ENCODE peak calls at places on chromosomes 7 and 10, in eight cellular contexts. One of them, this sample, is unnamed. For H3K27me3, the result is how much of the 10 kb centered on the place peaks cover.

GRCh38 chr7:36147361-36147760 is 5.7 kb upstream of the EEPD1 start:
- DNase-seq in psoas muscle: no peak
- DNase-seq in transverse colon: no peak
- DNase-seq in HepG2: no peak
- DNase-seq in HCT116: no peak
- DNase-seq in uterus: no peak
- DNase-seq in tibial nerve: no peak
- DNase-seq in aorta: no peak
- DNase-seq in this sample: no peak

GRCh38 chr10:97384156-97384555 is 17.0 kb downstream of the RRP12 start:
- DNase-seq in transverse colon: no peak
- DNase-seq in HCT116: no peak
- DNase-seq in aorta: no peak
- DNase-seq in HepG2: no peak
- DNase-seq in tibial nerve: no peak
- DNase-seq in uterus: no peak
- DNase-seq in psoas muscle: no peak
- DNase-seq in this sample: no peak

GRCh38 chr10:7408494-7409044 is 2.3 kb downstream of the SFMBT2 start:
- DNase-seq in transverse colon: peak
- DNase-seq in HCT116: no peak
- DNase-seq in HepG2: no peak
- DNase-seq in uterus: peak
- DNase-seq in psoas muscle: peak
- DNase-seq in tibial nerve: no peak
- DNase-seq in aorta: peak
- DNase-seq in this sample: peak

GRCh38 chr10:15591937-15592336 is 127.8 kb downstream of the ITGA8 start:
- DNase-seq in HCT116: no peak
- DNase-seq in HepG2: no peak
- DNase-seq in psoas muscle: no peak
- DNase-seq in uterus: no peak
- DNase-seq in tibial nerve: no peak
- DNase-seq in transverse colon: no peak
- DNase-seq in aorta: no peak
- DNase-seq in this sample: no peak

GRCh38 chr10:1217661-1218060 is 161.5 kb downstream of the WDR37 start:
- DNase-seq in HepG2: no peak
- DNase-seq in HCT116: no peak
- DNase-seq in psoas muscle: no peak
- DNase-seq in transverse colon: no peak
- DNase-seq in tibial nerve: no peak
- DNase-seq in aorta: no peak
- DNase-seq in uterus: no peak
- DNase-seq in this sample: no peak

GRCh38 chr7:43584200-43584586 is 1.3 kb downstream of the STK17A start:
- DNase-seq in uterus: no peak
- DNase-seq in psoas muscle: peak
- DNase-seq in aorta: no peak
- DNase-seq in tibial nerve: no peak
- DNase-seq in HCT116: no peak
- DNase-seq in transverse colon: peak
- DNase-seq in HepG2: peak
- DNase-seq in this sample: peak

GRCh38 chr10:124225468-124226270 is 132.3 kb upstream of the CHST15 start:
- DNase-seq in HCT116: no peak
- DNase-seq in tibial nerve: no peak
- DNase-seq in HepG2: no peak
- DNase-seq in psoas muscle: no peak
- DNase-seq in uterus: no peak
- DNase-seq in transverse colon: no peak
- DNase-seq in aorta: peak
- DNase-seq in this sample: no peak

GRCh38 chr7:105653441-105654005 is 72.2 kb upstream of the EFCAB10 start:
- DNase-seq in aorta: no peak
- DNase-seq in transverse colon: no peak
- DNase-seq in uterus: no peak
- DNase-seq in HepG2: peak
- DNase-seq in tibial nerve: no peak
- DNase-seq in psoas muscle: no peak
- DNase-seq in HCT116: no peak
- DNase-seq in this sample: no peak

GRCh38 chr7:538764-539685 is 19.4 kb upstream of the PDGFA start:
- DNase-seq in aorta: no peak
- DNase-seq in uterus: no peak
- DNase-seq in psoas muscle: no peak
- DNase-seq in HCT116: no peak
- DNase-seq in tibial nerve: no peak
- DNase-seq in transverse colon: peak
- DNase-seq in HepG2: peak
- DNase-seq in this sample: no peak

GRCh38 chr7:129574487-129574886 is 37.0 kb upstream of the NRF1 start:
- DNase-seq in transverse colon: no peak
- DNase-seq in HepG2: no peak
- DNase-seq in aorta: no peak
- DNase-seq in psoas muscle: peak
- DNase-seq in HCT116: no peak
- DNase-seq in tibial nerve: no peak
- DNase-seq in uterus: no peak
- DNase-seq in this sample: no peak

GRCh38 chr10:15254808-15255655 is 86.5 kb upstream of the NMT2 start:
- DNase-seq in HCT116: no peak
- DNase-seq in uterus: no peak
- DNase-seq in aorta: no peak
- DNase-seq in transverse colon: no peak
- DNase-seq in psoas muscle: no peak
- DNase-seq in tibial nerve: peak
- DNase-seq in HepG2: no peak
- DNase-seq in this sample: peak

GRCh38 chr10:69791812-69792211 is 9.9 kb upstream of the COL13A1 start:
- DNase-seq in psoas muscle: no peak
- DNase-seq in uterus: no peak
- DNase-seq in aorta: no peak
- DNase-seq in HCT116: no peak
- DNase-seq in transverse colon: no peak
- DNase-seq in tibial nerve: no peak
- DNase-seq in HepG2: no peak
- DNase-seq in this sample: no peak

GRCh38 chr7:17774248-17774647 is 166.0 kb downstream of the SNX13 start:
- DNase-seq in transverse colon: no peak
- DNase-seq in HepG2: no peak
- DNase-seq in psoas muscle: no peak
- DNase-seq in HCT116: no peak
- DNase-seq in tibial nerve: no peak
- DNase-seq in aorta: no peak
- DNase-seq in uterus: no peak
- DNase-seq in this sample: peak

GRCh38 chr7:55546826-55547225 is 25.5 kb downstream of the VOPP1 start:
- DNase-seq in transverse colon: peak
- DNase-seq in HCT116: peak
- DNase-seq in uterus: peak
- DNase-seq in aorta: peak
- DNase-seq in HepG2: peak
- DNase-seq in tibial nerve: no peak
- DNase-seq in psoas muscle: peak
- DNase-seq in this sample: no peak

GRCh38 chr10:52318822-52319464 is 4.9 kb downstream of the DKK1 start:
- DNase-seq in tibial nerve: no peak
- DNase-seq in uterus: no peak
- DNase-seq in transverse colon: no peak
- DNase-seq in HCT116: peak
- DNase-seq in aorta: no peak
- DNase-seq in psoas muscle: no peak
- DNase-seq in HepG2: peak
- DNase-seq in this sample: no peak

GRCh38 chr7:90459888-90460287 is 9.6 kb upstream of the PTTG1IP2 start:
- DNase-seq in uterus: no peak
- DNase-seq in transverse colon: no peak
- DNase-seq in HCT116: no peak
- DNase-seq in tibial nerve: no peak
- DNase-seq in aorta: no peak
- DNase-seq in HepG2: peak
- DNase-seq in psoas muscle: no peak
- DNase-seq in this sample: peak

GRCh38 chr7:139583826-139584553 is 60.5 kb downstream of the CLEC2L start:
- DNase-seq in tibial nerve: no peak
- DNase-seq in HepG2: no peak
- DNase-seq in transverse colon: no peak
- DNase-seq in aorta: no peak
- DNase-seq in uterus: peak
- DNase-seq in HCT116: no peak
- DNase-seq in psoas muscle: no peak
- DNase-seq in this sample: no peak

GRCh38 chr10:133204226-133205015 is 25.6 kb upstream of the UTF1 start:
- DNase-seq in transverse colon: no peak
- DNase-seq in HepG2: no peak
- DNase-seq in psoas muscle: no peak
- DNase-seq in tibial nerve: no peak
- DNase-seq in HCT116: no peak
- DNase-seq in aorta: no peak
- DNase-seq in uterus: no peak
- DNase-seq in this sample: no peak
- H3K27me3 ChIP-seq in transverse colon: under half
- H3K27me3 ChIP-seq in HepG2: half or more
- H3K27me3 ChIP-seq in psoas muscle: under half
- H3K27me3 ChIP-seq in tibial nerve: under half
- H3K27me3 ChIP-seq in HCT116: under half
- H3K27me3 ChIP-seq in aorta: under half
- H3K27me3 ChIP-seq in uterus: under half
- H3K27me3 ChIP-seq in this sample: under half

DNA sequence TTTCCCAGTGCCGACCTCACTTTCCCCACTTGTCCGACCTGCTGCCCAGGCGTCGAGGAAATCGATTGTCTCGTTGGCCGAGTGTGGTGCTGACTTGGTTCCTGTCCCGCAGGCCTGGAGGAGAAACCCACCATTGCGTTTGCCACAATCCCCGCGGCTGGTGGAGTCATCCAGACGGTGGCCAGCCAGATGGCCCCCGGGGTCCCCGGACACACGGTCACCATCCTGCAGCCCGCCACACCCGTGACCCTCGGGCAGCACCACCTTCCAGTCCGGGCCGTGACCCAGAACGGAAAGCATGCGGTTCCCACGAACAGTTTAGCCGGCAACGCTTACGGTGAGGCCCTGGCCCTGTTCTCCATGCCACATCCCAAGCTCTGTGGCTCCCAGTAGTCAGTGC is 14.5 kb upstream of the AP5Z1 start:
- DNase-seq in transverse colon: no peak
- DNase-seq in tibial nerve: no peak
- DNase-seq in HepG2: no peak
- DNase-seq in aorta: no peak
- DNase-seq in HCT116: no peak
- DNase-seq in uterus: no peak
- DNase-seq in psoas muscle: no peak
- DNase-seq in this sample: no peak
- H3K4me3 ChIP-seq in transverse colon: no peak
- H3K4me3 ChIP-seq in tibial nerve: no peak
- H3K4me3 ChIP-seq in HepG2: no peak
- H3K4me3 ChIP-seq in aorta: no peak
- H3K4me3 ChIP-seq in HCT116: no peak
- H3K4me3 ChIP-seq in uterus: no peak
- H3K4me3 ChIP-seq in psoas muscle: no peak
- H3K4me3 ChIP-seq in this sample: no peak

GRCh38 chr10:80406249-80406648 is 2.1 kb upstream of the PRXL2A start:
- DNase-seq in transverse colon: no peak
- DNase-seq in HCT116: no peak
- DNase-seq in aorta: no peak
- DNase-seq in HepG2: no peak
- DNase-seq in tibial nerve: no peak
- DNase-seq in uterus: no peak
- DNase-seq in psoas muscle: no peak
- DNase-seq in this sample: no peak

GRCh38 chr10:80408198-80409085 is at the start of gene PRXL2A:
- DNase-seq in uterus: peak
- DNase-seq in HepG2: peak
- DNase-seq in transverse colon: peak
- DNase-seq in HCT116: no peak
- DNase-seq in tibial nerve: peak
- DNase-seq in psoas muscle: peak
- DNase-seq in aorta: peak
- DNase-seq in this sample: peak

GRCh38 chr10:80407836-80408197 is 534 bp upstream of the PRXL2A start:
- DNase-seq in aorta: no peak
- DNase-seq in uterus: no peak
- DNase-seq in HepG2: peak
- DNase-seq in psoas muscle: no peak
- DNase-seq in transverse colon: peak
- DNase-seq in tibial nerve: no peak
- DNase-seq in HCT116: peak
- DNase-seq in this sample: no peak

GRCh38 chr10:80405035-80405434 is 3.3 kb upstream of the PRXL2A start:
- DNase-seq in tibial nerve: no peak
- DNase-seq in HepG2: no peak
- DNase-seq in HCT116: no peak
- DNase-seq in transverse colon: no peak
- DNase-seq in aorta: no peak
- DNase-seq in psoas muscle: no peak
- DNase-seq in uterus: no peak
- DNase-seq in this sample: no peak

DNA sequence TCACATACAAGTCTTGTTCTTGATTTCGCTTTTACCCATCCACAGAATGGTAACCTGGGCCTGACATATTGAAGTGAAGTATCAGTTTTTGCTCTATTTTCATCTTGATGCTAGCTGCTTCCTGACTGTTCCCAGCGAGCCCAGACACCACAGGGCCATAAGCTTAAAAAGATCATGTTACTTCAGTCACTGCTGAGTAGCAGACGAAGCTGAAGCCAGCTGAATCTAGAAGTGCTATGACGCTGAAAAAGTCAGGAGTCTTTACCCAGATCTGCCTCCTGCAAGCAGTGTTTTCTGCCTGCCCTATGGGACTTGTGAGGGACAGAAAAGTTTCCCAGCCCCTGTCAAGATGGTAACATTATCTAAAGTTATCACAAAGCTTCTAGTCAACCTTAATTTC is 2.7 kb upstream of the PRXL2A start:
- DNase-seq in transverse colon: no peak
- DNase-seq in tibial nerve: no peak
- DNase-seq in HepG2: no peak
- DNase-seq in psoas muscle: no peak
- DNase-seq in aorta: no peak
- DNase-seq in uterus: no peak
- DNase-seq in HCT116: no peak
- DNase-seq in this sample: no peak
- H3K27me3 ChIP-seq in transverse colon: under half
- H3K27me3 ChIP-seq in tibial nerve: under half
- H3K27me3 ChIP-seq in HepG2: under half
- H3K27me3 ChIP-seq in psoas muscle: under half
- H3K27me3 ChIP-seq in aorta: under half
- H3K27me3 ChIP-seq in uterus: under half
- H3K27me3 ChIP-seq in HCT116: under half
- H3K27me3 ChIP-seq in this sample: under half

DNA sequence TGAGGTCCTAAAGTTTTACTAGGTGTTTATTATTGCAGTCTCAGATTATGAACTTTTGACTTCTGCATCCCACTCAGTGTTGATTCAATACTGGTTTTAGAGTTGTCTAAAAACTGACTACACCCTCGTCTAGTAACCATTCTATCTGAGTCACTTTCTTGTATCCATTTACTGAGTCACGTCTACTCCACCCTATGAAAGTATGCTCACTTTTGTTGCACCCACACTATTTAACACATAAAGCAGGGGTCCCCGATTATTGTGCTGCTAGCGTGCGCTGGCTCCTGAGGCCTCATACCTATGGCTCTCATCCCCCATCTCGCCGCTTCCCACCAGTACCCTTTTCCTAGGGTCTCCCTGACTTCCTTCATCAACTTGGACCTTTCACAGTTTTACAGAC is 2.0 kb downstream of the SAMD9 start:
- DNase-seq in transverse colon: no peak
- DNase-seq in psoas muscle: no peak
- DNase-seq in aorta: no peak
- DNase-seq in uterus: no peak
- DNase-seq in tibial nerve: no peak
- DNase-seq in HCT116: peak
- DNase-seq in HepG2: no peak
- DNase-seq in this sample: no peak
- H3K4me3 ChIP-seq in transverse colon: no peak
- H3K4me3 ChIP-seq in psoas muscle: no peak
- H3K4me3 ChIP-seq in aorta: no peak
- H3K4me3 ChIP-seq in uterus: no peak
- H3K4me3 ChIP-seq in tibial nerve: no peak
- H3K4me3 ChIP-seq in HCT116: no peak
- H3K4me3 ChIP-seq in HepG2: no peak
- H3K4me3 ChIP-seq in this sample: no peak